ENCODE peak calls at places on chromosome 5, in eight cellular contexts. One of them, this sample, is unnamed.

GRCh38 chr5:138696501-138696900 is 56.7 kb upstream of the CTNNA1 start:
- DNase-seq in transverse colon: no peak
- DNase-seq in HepG2: no peak
- DNase-seq in sigmoid colon: no peak
- DNase-seq in SK-N-SH: no peak
- DNase-seq in stomach: no peak
- DNase-seq in GM12878: no peak
- DNase-seq in H1: no peak
- DNase-seq in this sample: no peak

GRCh38 chr5:97163360-97163764 is 19.7 kb downstream of the RIOK2 start:
- DNase-seq in SK-N-SH: peak; percentile 2
- DNase-seq in GM12878: no peak
- DNase-seq in H1: no peak
- DNase-seq in sigmoid colon: no peak
- DNase-seq in HepG2: no peak
- DNase-seq in transverse colon: no peak
- DNase-seq in stomach: no peak
- DNase-seq in this sample: no peak

GRCh38 chr5:175652741-175653663 is 4.9 kb upstream of the HRH2 start:
- DNase-seq in sigmoid colon: no peak
- DNase-seq in stomach: no peak
- DNase-seq in HepG2: no peak
- DNase-seq in SK-N-SH: no peak
- DNase-seq in transverse colon: peak; percentile 15
- DNase-seq in GM12878: no peak
- DNase-seq in H1: no peak
- DNase-seq in this sample: no peak

GRCh38 chr5:69079556-69079955 is 14.3 kb upstream of the SLC30A5 start:
- DNase-seq in sigmoid colon: no peak
- DNase-seq in SK-N-SH: no peak
- DNase-seq in transverse colon: no peak
- DNase-seq in HepG2: no peak
- DNase-seq in GM12878: no peak
- DNase-seq in H1: no peak
- DNase-seq in stomach: no peak
- DNase-seq in this sample: no peak

GRCh38 chr5:37603072-37603471 is 224.0 kb downstream of the WDR70 start:
- DNase-seq in SK-N-SH: no peak
- DNase-seq in transverse colon: no peak
- DNase-seq in HepG2: no peak
- DNase-seq in sigmoid colon: no peak
- DNase-seq in GM12878: no peak
- DNase-seq in stomach: no peak
- DNase-seq in H1: no peak
- DNase-seq in this sample: no peak

GRCh38 chr5:147857302-147858129 is 21.0 kb upstream of the SCGB3A2 start:
- DNase-seq in HepG2: peak; percentile 44
- DNase-seq in SK-N-SH: peak; percentile 21
- DNase-seq in sigmoid colon: peak; percentile 70
- DNase-seq in GM12878: no peak
- DNase-seq in transverse colon: peak; percentile 69
- DNase-seq in stomach: peak; percentile 79
- DNase-seq in H1: peak; percentile 76
- DNase-seq in this sample: no peak

GRCh38 chr5:76270214-76270613 is 132.9 kb upstream of the IQGAP2 start:
- DNase-seq in stomach: no peak
- DNase-seq in sigmoid colon: no peak
- DNase-seq in SK-N-SH: no peak
- DNase-seq in transverse colon: no peak
- DNase-seq in GM12878: no peak
- DNase-seq in HepG2: no peak
- DNase-seq in H1: no peak
- DNase-seq in this sample: no peak

GRCh38 chr5:67315082-67315801 is 118.6 kb upstream of the CD180 start:
- DNase-seq in HepG2: no peak
- DNase-seq in GM12878: no peak
- DNase-seq in H1: no peak
- DNase-seq in sigmoid colon: no peak
- DNase-seq in SK-N-SH: no peak
- DNase-seq in transverse colon: no peak
- DNase-seq in stomach: no peak
- DNase-seq in this sample: no peak

GRCh38 chr5:28165116-28165515 is 1126.7 kb upstream of the CDH9 start:
- DNase-seq in stomach: no peak
- DNase-seq in HepG2: no peak
- DNase-seq in transverse colon: no peak
- DNase-seq in SK-N-SH: no peak
- DNase-seq in GM12878: no peak
- DNase-seq in sigmoid colon: no peak
- DNase-seq in H1: no peak
- DNase-seq in this sample: no peak

GRCh38 chr5:139382781-139383180 is 316 bp downstream of the SLC23A1 start:
- DNase-seq in transverse colon: no peak
- DNase-seq in H1: no peak
- DNase-seq in SK-N-SH: no peak
- DNase-seq in sigmoid colon: no peak
- DNase-seq in GM12878: no peak
- DNase-seq in HepG2: no peak
- DNase-seq in stomach: no peak
- DNase-seq in this sample: peak; percentile 44

GRCh38 chr5:52915176-52915875 is 73.8 kb upstream of the ITGA2 start:
- DNase-seq in transverse colon: peak; percentile 37
- DNase-seq in H1: peak; percentile 59
- DNase-seq in sigmoid colon: peak; percentile 70
- DNase-seq in GM12878: peak; percentile 27
- DNase-seq in SK-N-SH: peak; percentile 65
- DNase-seq in HepG2: peak; percentile 68
- DNase-seq in stomach: peak; percentile 40
- DNase-seq in this sample: no peak

GRCh38 chr5:59724482-59725392 is 168.8 kb downstream of the PDE4D start:
- DNase-seq in transverse colon: peak; percentile 26
- DNase-seq in sigmoid colon: no peak
- DNase-seq in GM12878: no peak
- DNase-seq in HepG2: peak; percentile 15
- DNase-seq in stomach: no peak
- DNase-seq in H1: peak; percentile 63
- DNase-seq in SK-N-SH: peak; percentile 41
- DNase-seq in this sample: no peak

GRCh38 chr5:154313360-154314017 is 123.0 kb downstream of the GALNT10 start:
- DNase-seq in stomach: no peak
- DNase-seq in GM12878: no peak
- DNase-seq in sigmoid colon: no peak
- DNase-seq in H1: no peak
- DNase-seq in HepG2: no peak
- DNase-seq in SK-N-SH: no peak
- DNase-seq in transverse colon: no peak
- DNase-seq in this sample: no peak

GRCh38 chr5:37816883-37817282 is 23.0 kb downstream of the GDNF start:
- DNase-seq in stomach: no peak
- DNase-seq in GM12878: no peak
- DNase-seq in sigmoid colon: no peak
- DNase-seq in SK-N-SH: no peak
- DNase-seq in transverse colon: no peak
- DNase-seq in HepG2: no peak
- DNase-seq in H1: no peak
- DNase-seq in this sample: no peak

GRCh38 chr5:131068893-131069643 is 96.0 kb downstream of the HINT1 start:
- DNase-seq in H1: no peak
- DNase-seq in transverse colon: peak; percentile 12
- DNase-seq in GM12878: peak; percentile 39
- DNase-seq in SK-N-SH: no peak
- DNase-seq in sigmoid colon: no peak
- DNase-seq in HepG2: no peak
- DNase-seq in stomach: no peak
- DNase-seq in this sample: no peak

GRCh38 chr5:53089481-53089976 is 20.0 kb downstream of the MOCS2 start:
- DNase-seq in sigmoid colon: no peak
- DNase-seq in HepG2: no peak
- DNase-seq in stomach: no peak
- DNase-seq in H1: no peak
- DNase-seq in GM12878: peak; percentile 7
- DNase-seq in transverse colon: no peak
- DNase-seq in SK-N-SH: no peak
- DNase-seq in this sample: no peak

GRCh38 chr5:159533197-159533596 is 202.9 kb upstream of the IL12B start:
- DNase-seq in HepG2: no peak
- DNase-seq in sigmoid colon: no peak
- DNase-seq in transverse colon: no peak
- DNase-seq in H1: no peak
- DNase-seq in stomach: no peak
- DNase-seq in SK-N-SH: no peak
- DNase-seq in GM12878: no peak
- DNase-seq in this sample: no peak
- TF ChIP-seq EP300 in HepG2: no peak
- TF ChIP-seq EP300 in sigmoid colon: no peak
- TF ChIP-seq EP300 in transverse colon: no peak
- TF ChIP-seq EP300 in H1: no peak
- TF ChIP-seq EP300 in stomach: no peak
- TF ChIP-seq EP300 in SK-N-SH: no peak
- TF ChIP-seq EP300 in GM12878: no peak
- TF ChIP-seq EP300 in this sample: no peak

GRCh38 chr5:15902050-15902449 is 277.5 kb downstream of the MARCHF11 start:
- DNase-seq in sigmoid colon: no peak
- DNase-seq in GM12878: no peak
- DNase-seq in SK-N-SH: no peak
- DNase-seq in H1: no peak
- DNase-seq in transverse colon: no peak
- DNase-seq in HepG2: no peak
- DNase-seq in stomach: no peak
- DNase-seq in this sample: no peak
- TF ChIP-seq POLR2AphosphoS5 in sigmoid colon: no peak
- TF ChIP-seq POLR2AphosphoS5 in GM12878: no peak
- TF ChIP-seq POLR2AphosphoS5 in SK-N-SH: no peak
- TF ChIP-seq POLR2AphosphoS5 in H1: no peak
- TF ChIP-seq POLR2AphosphoS5 in transverse colon: no peak
- TF ChIP-seq POLR2AphosphoS5 in HepG2: no peak
- TF ChIP-seq POLR2AphosphoS5 in stomach: no peak
- TF ChIP-seq POLR2AphosphoS5 in this sample: no peak

DNA sequence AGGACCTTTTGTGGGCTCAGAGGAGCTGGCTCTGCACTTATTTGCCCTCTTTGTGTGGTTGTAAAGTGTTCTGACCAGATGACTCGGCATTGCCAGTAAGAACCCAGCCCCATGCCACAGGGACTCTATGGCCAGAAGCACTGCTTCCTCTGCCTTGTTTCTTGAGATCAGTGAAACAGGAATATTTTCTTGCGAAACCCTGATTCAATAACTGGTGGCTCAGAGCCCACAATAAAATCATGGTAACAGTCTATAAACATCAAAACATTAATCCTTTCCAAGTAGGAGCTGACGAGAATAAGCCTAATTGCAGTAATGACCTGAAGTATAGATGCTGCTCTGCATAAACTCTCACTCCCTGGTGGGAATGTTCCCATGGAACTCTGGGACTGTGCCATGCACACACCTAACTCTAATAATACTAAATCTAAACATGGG is 344.3 kb downstream of the ZNF608 start:
- DNase-seq in H1: no peak
- DNase-seq in sigmoid colon: no peak
- DNase-seq in GM12878: no peak
- DNase-seq in HepG2: no peak
- DNase-seq in stomach: peak; percentile 36
- DNase-seq in transverse colon: peak; percentile 23
- DNase-seq in SK-N-SH: no peak
- DNase-seq in this sample: no peak
- H3K27ac ChIP-seq in H1: no peak overlapping the region
- H3K27ac ChIP-seq in sigmoid colon: no peak overlapping the region
- H3K27ac ChIP-seq in GM12878: no peak overlapping the region
- H3K27ac ChIP-seq in HepG2: no peak overlapping the region
- H3K27ac ChIP-seq in stomach: no peak overlapping the region
- H3K27ac ChIP-seq in transverse colon: no peak overlapping the region
- H3K27ac ChIP-seq in SK-N-SH: no peak overlapping the region
- H3K27ac ChIP-seq in this sample: peak overlapping the region; percentile 59

GRCh38 chr5:133370904-133371303 is 241.4 kb downstream of the FSTL4 start:
- DNase-seq in transverse colon: no peak
- DNase-seq in SK-N-SH: no peak
- DNase-seq in sigmoid colon: no peak
- DNase-seq in stomach: no peak
- DNase-seq in HepG2: no peak
- DNase-seq in H1: no peak
- DNase-seq in GM12878: no peak
- DNase-seq in this sample: no peak

GRCh38 chr5:133371371-133372155 is 240.8 kb downstream of the FSTL4 start:
- DNase-seq in H1: no peak
- DNase-seq in stomach: no peak
- DNase-seq in GM12878: no peak
- DNase-seq in sigmoid colon: no peak
- DNase-seq in transverse colon: no peak
- DNase-seq in SK-N-SH: no peak
- DNase-seq in HepG2: no peak
- DNase-seq in this sample: peak; percentile 34

GRCh38 chr5:133372306-133373008 is 239.9 kb downstream of the FSTL4 start:
- DNase-seq in GM12878: no peak
- DNase-seq in H1: no peak
- DNase-seq in transverse colon: no peak
- DNase-seq in SK-N-SH: no peak
- DNase-seq in sigmoid colon: no peak
- DNase-seq in stomach: no peak
- DNase-seq in HepG2: no peak
- DNase-seq in this sample: no peak

GRCh38 chr5:133369161-133369783 is 243.1 kb downstream of the FSTL4 start:
- DNase-seq in sigmoid colon: no peak
- DNase-seq in GM12878: no peak
- DNase-seq in H1: no peak
- DNase-seq in HepG2: no peak
- DNase-seq in transverse colon: no peak
- DNase-seq in stomach: no peak
- DNase-seq in SK-N-SH: no peak
- DNase-seq in this sample: no peak

DNA sequence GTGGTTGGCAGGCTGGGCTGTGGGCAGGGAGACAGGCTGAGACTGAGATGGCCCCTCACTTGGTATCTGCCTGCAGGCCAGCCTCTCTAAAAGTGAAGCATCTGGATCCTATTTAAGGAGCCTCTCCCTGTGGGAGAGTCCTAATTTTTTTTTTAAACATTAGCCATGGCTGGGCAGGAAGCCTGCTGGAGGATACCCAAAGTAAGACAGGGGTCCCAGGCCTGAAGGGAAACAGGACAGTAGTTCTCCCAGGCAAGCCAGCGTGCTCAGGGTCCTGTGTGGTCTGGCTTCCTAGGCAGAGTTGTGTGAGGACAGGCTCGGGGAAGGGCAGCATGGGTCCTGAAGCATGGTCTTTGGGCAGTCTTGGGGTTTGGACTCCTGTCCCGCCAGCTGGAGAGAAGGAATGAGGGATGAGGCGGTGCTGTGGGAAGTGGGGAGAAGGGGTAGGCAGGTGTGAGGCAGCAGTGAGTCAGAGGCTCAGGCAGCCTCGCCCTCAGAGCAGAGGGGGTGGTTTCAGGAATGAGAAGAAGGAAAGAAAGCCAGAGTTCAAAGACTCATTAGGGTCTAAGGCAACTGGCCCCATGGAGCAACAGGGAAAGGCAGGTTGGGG is 242.0 kb downstream of the FSTL4 start:
- DNase-seq in HepG2: no peak
- DNase-seq in H1: no peak
- DNase-seq in SK-N-SH: no peak
- DNase-seq in stomach: no peak
- DNase-seq in transverse colon: no peak
- DNase-seq in GM12878: no peak
- DNase-seq in sigmoid colon: no peak
- DNase-seq in this sample: peak; percentile 61
- TF ChIP-seq EP300 in HepG2: no peak
- TF ChIP-seq EP300 in H1: no peak
- TF ChIP-seq EP300 in SK-N-SH: no peak
- TF ChIP-seq EP300 in stomach: no peak
- TF ChIP-seq EP300 in transverse colon: no peak
- TF ChIP-seq EP300 in GM12878: no peak
- TF ChIP-seq EP300 in sigmoid colon: no peak
- TF ChIP-seq EP300 in this sample: no peak

This sample was measured in suprapubic skin.